ENCODE peak calls at places on chromosome 21, in nine cellular contexts. H is HEK293T, X is gastrocnemius medialis, J is SHP77, D is fibroblast of pulmonary artery, K is T-helper 9 cell, Z is fibroblast of mammary gland, V is T-helper 1 cell, Y is HTR-8/SVneo. L is an unnamed sample.

GRCh38 chr21:42319851-42320602 is 4.8 kb upstream of the TFF3 start:
- DNase-seq in H (no peak), X (no peak), J (no peak), D (no peak), K (no peak), Z (no peak), V (no peak), Y (no peak), L (no peak)

GRCh38 chr21:31218830-31219608 is 125.0 kb downstream of the TIAM1 start:
- DNase-seq in H (no peak), X (peak), J (no peak), D (peak), K (no peak), Z (peak), V (no peak), Y (no peak), L (no peak)

GRCh38 chr21:15947707-15948106 is 217.9 kb downstream of the USP25 start:
- DNase-seq in H (no peak), X (no peak), J (no peak), D (no peak), K (no peak), Z (no peak), V (no peak), Y (no peak), L (no peak)

GRCh38 chr21:16891821-16892220 is 621.0 kb upstream of the CXADR start:
- DNase-seq in H (no peak), X (no peak), J (no peak), D (peak), K (no peak), Z (peak), V (no peak), Y (no peak), L (no peak)

GRCh38 chr21:7917729-7918128 is 2603.7 kb upstream of the TPTE start:
- DNase-seq in H (no peak), X (no peak), J (no peak), D (no peak), K (no peak), Z (no peak), V (no peak), Y (no peak), L (no peak)

GRCh38 chr21:42311160-42311559 is 4.0 kb downstream of the TFF3 start:
- DNase-seq in H (no peak), X (no peak), J (no peak), D (no peak), K (no peak), Z (no peak), V (no peak), Y (no peak), L (no peak)

GRCh38 chr21:22374218-22374969 is 1376.2 kb downstream of the NCAM2 start:
- DNase-seq in H (no peak), X (no peak), J (no peak), D (no peak), K (no peak), Z (no peak), V (no peak), Y (no peak), L (no peak)

GRCh38 chr21:35943752-35944151 is 116.6 kb downstream of the SETD4 start:
- DNase-seq in H (no peak), X (no peak), J (peak), D (no peak), K (no peak), Z (no peak), V (no peak), Y (no peak), L (no peak)

GRCh38 chr21:31142600-31142999 is 104.3 kb upstream of the KRTAP19-8 start:
- DNase-seq in H (no peak), X (no peak), J (no peak), D (no peak), K (no peak), Z (no peak), V (peak), Y (peak), L (no peak)

GRCh38 chr21:22791986-22792560 is 1793.9 kb downstream of the NCAM2 start:
- DNase-seq in H (peak), X (no peak), J (peak), D (peak), K (no peak), Z (peak), V (peak), Y (peak), L (peak)

GRCh38 chr21:44687671-44688070 is 5.7 kb upstream of the KRTAP12-1 start:
- DNase-seq in H (no peak), X (no peak), J (no peak), D (no peak), K (no peak), Z (no peak), V (no peak), Y (no peak), L (peak)

GRCh38 chr21:39153373-39153772 is 29.9 kb downstream of the PSMG1 start:
- DNase-seq in H (peak), X (peak), J (no peak), D (peak), K (no peak), Z (peak), V (no peak), Y (no peak), L (no peak)

GRCh38 chr21:41830764-41831452 is 48.2 kb downstream of the PRDM15 start:
- DNase-seq in H (no peak), X (no peak), J (no peak), D (no peak), K (no peak), Z (no peak), V (no peak), Y (no peak), L (no peak)

GRCh38 chr21:17003763-17004373 is 509.0 kb upstream of the CXADR start:
- DNase-seq in H (no peak), X (no peak), J (no peak), D (peak), K (no peak), Z (peak), V (no peak), Y (no peak), L (no peak)

GRCh38 chr21:43624343-43624742 is 34.9 kb downstream of the HSF2BP start:
- DNase-seq in H (no peak), X (no peak), J (no peak), D (no peak), K (no peak), Z (no peak), V (no peak), Y (no peak), L (no peak)

GRCh38 chr21:30227633-30228404 is 11.9 kb upstream of the CLDN8 start:
- DNase-seq in H (no peak), X (peak), J (no peak), D (peak), K (no peak), Z (peak), V (no peak), Y (peak), L (no peak)

GRCh38 chr21:43723648-43724047 is 4.7 kb downstream of the PDXK start:
- DNase-seq in H (no peak), X (no peak), J (no peak), D (no peak), K (no peak), Z (no peak), V (no peak), Y (no peak), L (no peak)

GRCh38 chr21:44418108-44418875 is 37.0 kb upstream of the LRRC3 start:
- DNase-seq in H (no peak), X (peak), J (no peak), D (no peak), K (no peak), Z (no peak), V (no peak), Y (no peak), L (no peak)

GRCh38 chr21:35070436-35070835 is 21.3 kb upstream of the RUNX1 start:
- DNase-seq in H (no peak), X (no peak), J (no peak), D (no peak), K (no peak), Z (no peak), V (no peak), Y (no peak), L (no peak)

GRCh38 chr21:45248893-45249381 is 38.8 kb downstream of the POFUT2 start:
- DNase-seq in H (no peak), X (no peak), J (no peak), D (peak), K (no peak), Z (peak), V (no peak), Y (no peak), L (peak)

GRCh38 chr21:28763809-28764418 is 228.8 kb downstream of the LTN1 start:
- DNase-seq in H (no peak), X (no peak), J (no peak), D (no peak), K (no peak), Z (no peak), V (no peak), Y (no peak), L (no peak)

GRCh38 chr21:36756527-36756926 is 57.6 kb downstream of the SIM2 start:
- DNase-seq in H (no peak), X (no peak), J (no peak), D (no peak), K (no peak), Z (peak), V (no peak), Y (no peak), L (no peak)

GRCh38 chr21:34996304-34997081 is 52.6 kb downstream of the RUNX1 start:
- DNase-seq in H (no peak), X (peak), J (no peak), D (peak), K (no peak), Z (peak), V (no peak), Y (no peak), L (no peak)

GRCh38 chr21:34881421-34881820 is 167.7 kb downstream of the RUNX1 start:
- DNase-seq in H (no peak), X (no peak), J (no peak), D (peak), K (no peak), Z (peak), V (no peak), Y (peak), L (no peak)

GRCh38 chr21:31173881-31174555 is 135.7 kb upstream of the KRTAP19-8 start:
- DNase-seq in H (peak), X (peak), J (no peak), D (no peak), K (peak), Z (no peak), V (peak), Y (no peak), L (no peak)

GRCh38 chr21:38300180-38300579 is 43.4 kb downstream of the KCNJ15 start:
- DNase-seq in H (no peak), X (no peak), J (no peak), D (no peak), K (no peak), Z (no peak), V (peak), Y (no peak), L (no peak)

GRCh38 chr21:41958886-41959563 is 5.2 kb upstream of the C2CD2 start:
- DNase-seq in H (no peak), X (peak), J (no peak), D (no peak), K (no peak), Z (no peak), V (no peak), Y (no peak), L (no peak)

GRCh38 chr21:25997788-25998611 is 172.6 kb downstream of the APP start:
- DNase-seq in H (no peak), X (no peak), J (peak), D (peak), K (no peak), Z (no peak), V (no peak), Y (no peak), L (peak)

GRCh38 chr21:41321211-41321907 is 4.8 kb downstream of the FAM3B start:
- DNase-seq in H (no peak), X (no peak), J (peak), D (no peak), K (no peak), Z (no peak), V (no peak), Y (no peak), L (peak)

GRCh38 chr21:41817228-41817627 is 50.4 kb upstream of the RIPK4 start:
- DNase-seq in H (peak), X (no peak), J (peak), D (peak), K (no peak), Z (peak), V (peak), Y (peak), L (peak)

GRCh38 chr21:25571726-25572121 is 35.6 kb downstream of the MRPL39 start:
- DNase-seq in H (no peak), X (no peak), J (no peak), D (no peak), K (no peak), Z (no peak), V (no peak), Y (no peak), L (no peak)

GRCh38 chr21:26437326-26438009 is 135.6 kb downstream of the CYYR1 start:
- DNase-seq in H (no peak), X (no peak), J (no peak), D (peak), K (no peak), Z (peak), V (no peak), Y (no peak), L (no peak)